ENCODE peak calls at places on chromosomes 6 and 20, in seven cellular contexts. S is HTR-8/SVneo; T is activated CD4-positive, CD25-positive, alpha-beta regulatory T cell; C is effector memory CD8-positive, alpha-beta T cell; M is bronchial epithelial cell; Y is DMS 273 treated with DMSO at 0.1 percent for 48 hours; H is progenitor cell of endocrine pancreas. X is an unnamed sample.

GRCh38 chr6:37965964-37966676 is 146.6 kb downstream of the ZFAND3 start:
- DNase-seq in S (no peak), T (no peak), C (no peak), M (peak), Y (no peak), H (no peak), X (no peak)

GRCh38 chr6:30647802-30648460 is 998 bp downstream of the C6orf136 start:
- DNase-seq in S (peak), T (peak), C (no peak), M (peak), Y (no peak), H (no peak), X (no peak)

GRCh38 chr6:17281497-17282481 is 628 bp downstream of the RBM24 start:
- DNase-seq in S (no peak), T (no peak), C (no peak), M (no peak), Y (no peak), H (peak), X (no peak)

GRCh38 chr6:143164565-143165105 is 103.9 kb downstream of the AIG1 start:
- DNase-seq in S (no peak), T (no peak), C (no peak), M (no peak), Y (no peak), H (no peak), X (no peak)

GRCh38 chr6:96626749-96627353 is 63.9 kb downstream of the FHL5 start:
- DNase-seq in S (peak), T (no peak), C (no peak), M (peak), Y (peak), H (no peak), X (peak)

GRCh38 chr6:140462495-140463311 is 1088.3 kb upstream of the CITED2 start:
- DNase-seq in S (no peak), T (no peak), C (no peak), M (peak), Y (no peak), H (no peak), X (no peak)

GRCh38 chr6:55898342-55898741 is 23.0 kb upstream of the BMP5 start:
- DNase-seq in S (no peak), T (no peak), C (no peak), M (peak), Y (no peak), H (no peak), X (no peak)

GRCh38 chr6:33719326-33719987 is 8.0 kb upstream of the UQCC2 start:
- DNase-seq in S (no peak), T (no peak), C (no peak), M (peak), Y (no peak), H (no peak), X (no peak)

GRCh38 chr20:63359937-63360849 is 956 bp downstream of the CHRNA4 start:
- DNase-seq in S (no peak), T (no peak), C (no peak), M (no peak), Y (no peak), H (no peak), X (no peak)

GRCh38 chr20:10790013-10790412 is 116.2 kb upstream of the JAG1 start:
- DNase-seq in S (no peak), T (no peak), C (no peak), M (peak), Y (no peak), H (no peak), X (no peak)

GRCh38 chr6:156687875-156688549 is 89.2 kb upstream of the ARID1B start:
- DNase-seq in S (peak), T (no peak), C (no peak), M (peak), Y (no peak), H (no peak), X (peak)

GRCh38 chr6:11354019-11354418 is 121.6 kb upstream of the NEDD9 start:
- DNase-seq in S (no peak), T (no peak), C (no peak), M (peak), Y (no peak), H (no peak), X (no peak)

GRCh38 chr6:131443514-131443913 is 129.5 kb upstream of the ARG1 start:
- DNase-seq in S (no peak), T (peak), C (no peak), M (no peak), Y (no peak), H (no peak), X (no peak)

GRCh38 chr6:10561566-10562088 is 40.5 kb downstream of the GCNT2 start:
- DNase-seq in S (no peak), T (no peak), C (no peak), M (no peak), Y (no peak), H (no peak), X (no peak)

GRCh38 chr6:6840831-6841263 is 252.3 kb downstream of the LY86 start:
- DNase-seq in S (no peak), T (no peak), C (no peak), M (no peak), Y (no peak), H (no peak), X (no peak)

GRCh38 chr6:90466191-90466940 is 120.5 kb downstream of the MAP3K7 start:
- DNase-seq in S (no peak), T (no peak), C (no peak), M (peak), Y (no peak), H (no peak), X (no peak)

GRCh38 chr20:34579191-34579661 is 20.7 kb downstream of the MAP1LC3A start:
- DNase-seq in S (peak), T (no peak), C (no peak), M (peak), Y (no peak), H (no peak), X (no peak)

GRCh38 chr6:36364669-36365479 is 22.6 kb downstream of the ETV7 start:
- DNase-seq in S (no peak), T (no peak), C (no peak), M (peak), Y (no peak), H (no peak), X (no peak)

GRCh38 chr20:23995905-23996666 is 7.5 kb upstream of the GGTLC1 start:
- DNase-seq in S (peak), T (peak), C (peak), M (peak), Y (no peak), H (no peak), X (no peak)

GRCh38 chr20:61940491-61940890 is 125.2 kb downstream of the TAF4 start:
- DNase-seq in S (no peak), T (no peak), C (no peak), M (no peak), Y (no peak), H (no peak), X (no peak)

GRCh38 chr20:3209023-3209945 is at the start of gene ITPA:
- DNase-seq in S (peak), T (peak), C (peak), M (peak), Y (no peak), H (peak), X (no peak)

GRCh38 chr6:14910692-14911547 is 334.9 kb upstream of the JARID2 start:
- DNase-seq in S (no peak), T (no peak), C (no peak), M (no peak), Y (no peak), H (no peak), X (no peak)

GRCh38 chr6:89562114-89562815 is 76.3 kb downstream of the LYRM2 start:
- DNase-seq in S (no peak), T (no peak), C (no peak), M (no peak), Y (no peak), H (no peak), X (no peak)

GRCh38 chr20:577167-577791 is 32.8 kb downstream of the TCF15 start:
- DNase-seq in S (no peak), T (no peak), C (no peak), M (peak), Y (peak), H (no peak), X (no peak)

GRCh38 chr6:71028236-71028876 is 71.5 kb upstream of the B3GAT2 start:
- DNase-seq in S (no peak), T (no peak), C (no peak), M (peak), Y (no peak), H (no peak), X (no peak)

GRCh38 chr6:39843305-39844020 is 51.3 kb downstream of the DAAM2 start:
- DNase-seq in S (no peak), T (no peak), C (no peak), M (no peak), Y (no peak), H (no peak), X (no peak)

GRCh38 chr6:149347067-149347466 is 29.6 kb downstream of the TAB2 start:
- DNase-seq in S (peak), T (no peak), C (no peak), M (no peak), Y (no peak), H (no peak), X (no peak)

GRCh38 chr20:60921021-60921622 is 330.9 kb upstream of the CDH4 start:
- DNase-seq in S (no peak), T (no peak), C (no peak), M (no peak), Y (no peak), H (peak), X (no peak)

GRCh38 chr6:6248651-6249050 is 71.8 kb downstream of the F13A1 start:
- DNase-seq in S (no peak), T (no peak), C (no peak), M (no peak), Y (no peak), H (no peak), X (no peak)

GRCh38 chr6:113662688-113663333 is 194.3 kb upstream of the MARCKS start:
- DNase-seq in S (no peak), T (no peak), C (no peak), M (no peak), Y (no peak), H (no peak), X (no peak)

GRCh38 chr6:43716099-43716498 is 28.5 kb upstream of the MRPS18A start:
- DNase-seq in S (no peak), T (no peak), C (no peak), M (no peak), Y (peak), H (no peak), X (no peak)